ENCODE peak calls at places on chromosomes 1 and 21, in four cellular contexts. E, Y, X and T are unnamed samples.
A peak's percentile ranks its signal among the peaks of the same experiment; 100 is the strongest.

GRCh38 chr1:33898933-33899332 is 35.1 kb downstream of the HMGB4 start:
- DNase-seq in E (no peak), Y (no peak), X (no peak), T (no peak)

GRCh38 chr1:85957760-85958159 is 198.8 kb downstream of the COL24A1 start:
- DNase-seq in E (no peak), Y (no peak), X (no peak), T (no peak)

GRCh38 chr1:6922096-6922931 is 137.1 kb downstream of the CAMTA1 start:
- DNase-seq in X (no peak), Y (no peak), E (no peak), T (peak; percentile 9)

GRCh38 chr1:204128964-204129896 is 22.6 kb downstream of the ETNK2 start:
- DNase-seq in X (peak; percentile 67), E (peak; percentile 90), Y (peak; percentile 47), T (peak; percentile 48)

GRCh38 chr1:180937624-180938225 is 25.0 kb downstream of the KIAA1614 start:
- DNase-seq in E (peak; percentile 9), X (no peak), Y (no peak), T (no peak)

GRCh38 chr21:30315701-30316100 is 4.4 kb downstream of the KRTAP26-1 start:
- DNase-seq in Y (no peak), X (no peak), E (no peak), T (no peak)

GRCh38 chr1:80987106-80987505 is 813.6 kb upstream of the ADGRL2 start:
- DNase-seq in E (no peak), Y (no peak), X (no peak), T (no peak)

GRCh38 chr1:1425753-1426495 is 4.8 kb upstream of the ANKRD65 start:
- DNase-seq in X (no peak), Y (no peak), E (peak; percentile 76), T (no peak)

GRCh38 chr1:8866792-8867415 is 11.6 kb downstream of the ENO1 start:
- DNase-seq in X (no peak), Y (no peak), E (no peak), T (no peak)

GRCh38 chr1:59814901-59815825 is at the start of gene HOOK1:
- DNase-seq in Y (no peak), E (no peak), X (no peak), T (no peak)

GRCh38 chr1:185694081-185694480 is 40.1 kb upstream of the HMCN1 start:
- DNase-seq in E (no peak), X (no peak), Y (peak; percentile 28), T (no peak)

GRCh38 chr1:169186106-169186505 is 79.6 kb downstream of the ATP1B1 start:
- DNase-seq in X (peak; percentile 3), Y (no peak), E (no peak), T (no peak)

GRCh38 chr1:204828352-204828850 is 42.3 kb upstream of the NFASC start:
- DNase-seq in X (peak; percentile 84), Y (no peak), E (peak; percentile 73), T (peak; percentile 46)

GRCh38 chr1:230495891-230496385 is 69.8 kb upstream of the PGBD5 start:
- DNase-seq in Y (no peak), X (no peak), E (peak; percentile 84), T (no peak)

GRCh38 chr1:108183301-108183700 is 16.8 kb downstream of the SLC25A24 start:
- DNase-seq in X (no peak), E (no peak), Y (no peak), T (no peak)

GRCh38 chr1:2189459-2190425 is 4.8 kb downstream of the FAAP20 start:
- DNase-seq in Y (peak; percentile 87), X (peak; percentile 89), E (peak; percentile 99), T (peak; percentile 95)

GRCh38 chr1:198088360-198089071 is 68.3 kb upstream of the NEK7 start:
- DNase-seq in Y (peak; percentile 7), X (peak; percentile 3), E (no peak), T (peak; percentile 65)

GRCh38 chr1:153610334-153611023 is 2.5 kb downstream of the S100A16 start:
- DNase-seq in E (no peak), Y (no peak), X (no peak), T (peak; percentile 57)

GRCh38 chr1:33473900-33474299 is 1.5 kb downstream of the ZSCAN20 start:
- DNase-seq in X (no peak), E (no peak), Y (no peak), T (no peak)

GRCh38 chr1:233033366-233033765 is 83.0 kb downstream of the NTPCR start:
- DNase-seq in E (no peak), Y (no peak), X (no peak), T (peak; percentile 1)